ENCODE peak calls at places on chromosomes 6 and 20, in eight cellular contexts. A is dorsolateral prefrontal cortex; F is left ventricle myocardium inferior; O is neural crest cell; U is heart right ventricle; Y is foreskin fibroblast; W is Peyer's patch; L is CD4-positive, alpha-beta T cell. Q is an unnamed sample.

GRCh38 chr20:924639-925038 is 8.5 kb upstream of the ANGPT4 start:
- DNase-seq in O (no peak), W (peak), F (no peak), Y (no peak), L (no peak), U (no peak), A (no peak), Q (no peak)

GRCh38 chr20:12207875-12208274 is 290.2 kb downstream of the BTBD3 start:
- DNase-seq in Y (peak), U (peak), A (no peak), L (no peak), F (no peak), W (peak), O (peak), Q (no peak)

GRCh38 chr6:69416739-69417138 is 380.1 kb downstream of the LMBRD1 start:
- DNase-seq in U (no peak), O (no peak), A (peak), F (no peak), W (no peak), Y (peak), L (no peak), Q (no peak)

GRCh38 chr6:157273756-157274088 is 49.6 kb downstream of the TMEM242 start:
- DNase-seq in Y (peak), U (no peak), L (peak), F (peak), W (peak), O (peak), A (peak), Q (peak)

GRCh38 chr20:6265204-6265904 is 142.5 kb upstream of the FERMT1 start:
- DNase-seq in O (no peak), F (no peak), W (no peak), A (no peak), L (no peak), Y (peak), U (peak), Q (no peak)

GRCh38 chr20:32957451-32957850 is 46.8 kb downstream of the SUN5 start:
- DNase-seq in U (no peak), L (no peak), Y (no peak), F (no peak), O (no peak), W (no peak), A (no peak), Q (no peak)

GRCh38 chr6:109456283-109456583 is 661 bp upstream of the MICAL1 start:
- DNase-seq in F (no peak), A (no peak), W (peak), L (no peak), Y (no peak), U (no peak), O (no peak), Q (no peak)

GRCh38 chr20:31833130-31833930 is 12.1 kb downstream of the FOXS1 start:
- DNase-seq in Y (peak), F (peak), U (peak), L (peak), O (peak), W (peak), A (peak), Q (peak)

GRCh38 chr6:14196029-14196428 is 78.5 kb downstream of the CD83 start:
- DNase-seq in U (no peak), W (no peak), Y (no peak), O (no peak), L (no peak), A (no peak), F (no peak), Q (no peak)

DNA sequence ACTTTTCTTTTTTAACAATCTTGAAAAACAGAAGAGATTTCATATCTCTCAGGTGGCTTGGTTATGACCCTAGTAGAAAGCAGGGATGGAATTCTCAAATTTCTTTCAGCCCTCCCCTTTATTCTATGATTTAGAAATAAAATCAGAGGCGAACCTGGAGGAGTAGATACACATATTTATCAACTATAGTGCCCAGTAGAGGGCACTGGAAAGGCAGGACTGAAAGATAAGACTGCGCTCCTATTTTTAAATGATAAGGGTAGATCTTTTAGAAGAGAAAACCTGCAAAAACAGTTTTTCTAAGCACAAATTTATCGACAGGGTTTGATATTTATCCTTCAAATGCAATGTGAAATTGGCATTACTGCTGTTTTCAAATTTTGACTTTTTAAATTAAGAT is 1296.6 kb downstream of the EPHA7 start:
- DNase-seq in O (no peak), A (no peak), L (no peak), F (no peak), W (no peak), Y (no peak), U (no peak), Q (no peak)
- TF ChIP-seq CTCF in O (peak), A (peak), L (no peak), F (peak), W (no peak), Y (no peak), U (peak), Q (no peak)

DNA sequence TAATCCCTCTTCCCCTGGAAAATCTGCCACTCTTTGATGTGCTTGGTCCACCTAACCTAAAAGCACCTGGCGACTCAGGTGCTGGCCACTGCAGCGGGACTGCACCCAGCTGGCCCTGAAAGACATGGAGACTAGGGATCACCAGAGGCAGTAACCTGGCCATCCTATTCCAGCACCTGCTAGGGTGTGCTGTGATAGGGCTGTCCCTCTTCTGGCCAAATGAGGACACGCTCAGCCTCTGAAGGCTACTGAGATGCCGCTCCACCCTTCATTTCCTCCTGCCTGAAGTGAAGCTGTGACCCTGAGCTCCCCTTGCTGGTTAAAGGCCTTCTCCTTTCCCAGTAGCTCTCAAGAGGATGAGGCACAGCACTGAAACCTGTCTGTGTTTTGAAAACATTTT is 24.4 kb downstream of the FOXC1 start:
- DNase-seq in F (no peak), O (no peak), U (no peak), A (no peak), W (no peak), L (no peak), Y (no peak), Q (no peak)
- TF ChIP-seq CTCF in F (peak), O (no peak), U (no peak), A (no peak), W (no peak), L (no peak), Y (no peak), Q (no peak)

DNA sequence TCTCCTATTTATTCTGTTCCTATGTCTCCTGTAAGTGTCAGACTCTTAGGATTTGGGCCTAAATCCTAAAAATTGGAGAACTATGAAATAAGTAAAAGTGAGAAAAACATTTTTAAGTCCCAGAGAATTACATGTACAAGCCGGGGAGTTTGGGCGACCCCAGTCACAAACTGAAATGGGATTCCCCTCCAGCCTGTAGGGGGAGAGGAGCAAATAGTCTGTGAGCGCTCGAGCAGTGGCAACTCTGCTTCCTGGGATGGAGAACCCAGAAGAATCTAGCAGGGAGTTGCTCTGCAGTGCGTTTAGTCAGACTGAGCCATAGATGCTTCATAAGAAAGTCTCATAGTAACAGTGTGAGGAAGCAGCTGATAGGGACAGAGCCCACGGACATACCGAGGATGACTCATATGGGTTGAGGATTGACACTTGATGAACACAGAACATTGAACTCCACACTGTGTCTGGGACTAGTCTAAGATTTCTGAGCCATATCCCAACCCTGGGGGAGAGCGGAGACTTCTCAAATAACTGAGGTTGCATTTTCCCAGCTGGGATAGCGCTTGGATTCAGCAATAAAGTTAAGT is 437.2 kb downstream of the BCKDHB start:
- DNase-seq in L (no peak), W (no peak), A (no peak), Y (peak), O (no peak), F (no peak), U (no peak), Q (no peak)
- TF ChIP-seq CTCF in L (no peak), W (no peak), A (no peak), Y (no peak), O (no peak), F (no peak), U (no peak), Q (no peak)

GRCh38 chr6:21741221-21742109 is 147.9 kb downstream of the SOX4 start:
- DNase-seq in A (no peak), Y (no peak), L (no peak), F (no peak), U (no peak), W (no peak), O (no peak), Q (no peak)
- TF ChIP-seq CTCF in A (no peak), Y (no peak), L (no peak), F (no peak), U (no peak), W (no peak), O (no peak), Q (no peak)

GRCh38 chr6:47092249-47092648 is 50.1 kb upstream of the ADGRF1 start:
- DNase-seq in W (no peak), O (no peak), A (no peak), L (no peak), Y (peak), F (no peak), U (no peak), Q (no peak)
- TF ChIP-seq CTCF in W (no peak), O (no peak), A (no peak), L (no peak), Y (no peak), F (no peak), U (no peak), Q (no peak)

GRCh38 chr6:63816979-63817436 is 181.4 kb downstream of the PHF3 start:
- DNase-seq in A (no peak), O (no peak), U (no peak), W (no peak), L (no peak), F (no peak), Y (peak), Q (no peak)
- TF ChIP-seq CTCF in A (no peak), O (peak), U (no peak), W (no peak), L (no peak), F (no peak), Y (no peak), Q (no peak)

DNA sequence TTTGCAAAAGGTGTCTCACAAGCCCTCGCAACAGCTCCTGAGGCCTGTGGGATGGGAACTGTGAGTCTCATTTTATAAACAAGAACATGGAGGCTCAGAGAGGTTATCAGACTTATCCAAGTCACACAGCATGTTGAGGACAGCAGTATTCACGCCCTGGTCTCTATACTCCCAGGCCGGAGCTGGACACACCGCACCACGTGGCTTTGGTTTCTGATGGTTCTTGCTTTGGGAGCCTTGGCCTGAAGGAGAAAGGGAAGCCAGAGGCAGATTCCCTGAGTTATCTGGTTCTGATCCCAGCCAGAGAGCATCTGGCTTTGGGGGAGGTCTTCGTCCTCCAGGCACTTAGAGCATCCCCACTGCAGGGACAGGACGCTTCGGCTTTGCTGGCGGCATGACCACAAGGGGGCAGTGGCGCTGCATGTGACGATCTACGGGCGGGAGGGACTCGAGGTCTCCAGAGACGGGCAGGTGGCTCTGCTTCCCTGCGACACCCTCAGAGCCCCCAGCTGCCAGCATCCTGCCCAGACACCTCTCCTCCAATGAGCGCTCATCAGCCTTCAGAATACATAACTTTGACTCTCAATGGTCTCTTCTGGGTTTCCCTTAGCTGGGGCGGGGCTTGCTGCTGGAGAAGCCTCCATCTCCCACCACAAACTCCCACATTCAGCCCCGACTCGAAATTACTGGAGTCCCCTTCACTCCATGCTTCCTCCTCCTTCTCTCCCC is 51.4 kb upstream of the SAYSD1 start:
- DNase-seq in W (peak), A (peak), Y (peak), U (peak), L (peak), O (peak), F (peak), Q (peak)
- TF ChIP-seq CTCF in W (peak), A (peak), Y (peak), U (peak), L (peak), O (peak), F (peak), Q (peak)

GRCh38 chr6:6315660-6316059 is 4.8 kb downstream of the F13A1 start:
- DNase-seq in W (peak), U (peak), A (peak), F (peak), Y (peak), O (peak), L (peak), Q (no peak)
- TF ChIP-seq CTCF in W (peak), U (peak), A (peak), F (peak), Y (peak), O (peak), L (peak), Q (peak)

DNA sequence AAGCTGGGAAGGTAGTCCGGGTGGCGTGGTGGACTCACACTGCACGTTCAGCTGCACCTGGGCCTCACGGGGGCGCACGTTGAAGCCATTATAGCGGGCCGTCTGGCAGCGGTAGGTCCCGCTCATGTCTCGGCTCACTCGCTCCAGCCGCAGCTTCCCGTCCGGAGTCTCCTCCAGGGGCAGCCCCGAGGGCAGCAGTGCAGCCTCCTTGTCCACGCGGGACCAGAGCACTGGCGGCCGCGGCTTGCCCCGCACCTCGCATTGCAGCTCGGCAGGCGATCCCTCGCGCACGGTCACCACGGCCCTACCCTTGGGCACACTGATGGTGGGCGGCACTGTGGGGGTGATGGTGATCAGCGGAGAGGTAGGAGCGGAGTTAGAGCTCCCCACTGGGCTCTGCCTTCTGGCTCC is 47.6 kb downstream of the MDGA1 start:
- DNase-seq in F (peak), W (no peak), Y (no peak), O (no peak), L (no peak), A (no peak), U (no peak), Q (no peak)
- TF ChIP-seq CTCF in F (peak), W (no peak), Y (no peak), O (peak), L (no peak), A (no peak), U (peak), Q (no peak)

DNA sequence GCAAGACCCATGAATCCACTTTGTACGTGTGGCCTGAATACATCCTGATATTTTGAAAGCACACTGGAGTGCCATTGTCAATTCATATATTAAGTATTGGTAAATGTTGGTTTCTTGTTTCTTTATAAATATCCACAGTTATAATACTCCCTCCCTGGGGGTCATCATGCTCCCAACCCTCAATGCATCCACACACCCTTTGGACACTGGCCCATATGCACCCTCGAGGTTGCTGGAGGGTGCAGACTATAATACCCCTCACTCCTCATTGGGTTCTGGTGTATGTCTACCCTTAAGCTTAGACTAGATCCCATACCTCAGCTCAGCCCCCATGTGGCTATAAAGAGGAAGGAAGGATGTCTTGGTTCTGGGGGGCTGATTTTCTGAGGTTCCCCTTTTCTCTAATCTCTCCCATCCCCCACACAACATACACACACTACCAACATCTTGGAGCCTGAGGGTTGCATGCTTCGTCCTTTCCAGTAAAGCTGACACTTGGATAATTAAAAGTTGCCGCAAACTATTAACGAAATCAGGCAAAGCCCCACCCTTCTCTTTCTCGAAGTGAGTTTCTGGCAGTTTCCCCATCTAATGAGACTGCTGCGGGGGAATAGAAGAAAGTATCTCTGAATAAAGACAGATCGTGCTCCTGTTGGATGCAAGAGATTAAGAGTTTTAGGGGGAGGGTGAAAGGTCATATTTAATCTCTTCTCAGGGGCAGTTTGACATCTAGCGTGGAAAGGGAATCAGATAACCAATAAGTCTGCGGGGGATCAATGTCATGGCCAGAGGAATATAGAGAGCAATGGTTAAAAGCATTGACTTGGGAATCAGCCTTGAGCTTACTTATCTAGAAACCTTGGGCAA is 7.4 kb downstream of the PIM1 start:
- DNase-seq in O (no peak), Y (no peak), W (no peak), A (no peak), U (no peak), L (no peak), F (no peak), Q (no peak)
- TF ChIP-seq CTCF in O (no peak), Y (no peak), W (no peak), A (no peak), U (no peak), L (no peak), F (no peak), Q (no peak)

Q was measured in natural killer cell.